ENCODE peak calls at places on chromosomes 5 and 9, in eight cellular contexts. X, Y, E, V, H, L, N and W are unnamed samples.

GRCh38 chr9:130897848-130898551 is 1.4 kb upstream of the QRFP start:
- DNase-seq in X (no peak), Y (no peak), E (no peak), V (no peak), H (no peak), L (no peak), N (no peak), W (no peak)

GRCh38 chr9:76717611-76718010 is 46.6 kb upstream of the PCA3 start:
- DNase-seq in X (peak), Y (no peak), E (no peak), V (no peak), H (no peak), L (no peak), N (peak), W (no peak)

GRCh38 chr5:16791036-16791705 is 144.9 kb downstream of the MYO10 start:
- DNase-seq in X (peak), Y (no peak), E (no peak), V (peak), H (no peak), L (no peak), N (peak), W (no peak)

GRCh38 chr9:107807183-107807582 is 317.6 kb upstream of the KLF4 start:
- DNase-seq in X (peak), Y (no peak), E (no peak), V (peak), H (no peak), L (no peak), N (no peak), W (no peak)

GRCh38 chr9:121156263-121156731 is 45.4 kb downstream of the RAB14 start:
- DNase-seq in X (peak), Y (no peak), E (no peak), V (no peak), H (no peak), L (no peak), N (peak), W (peak)

GRCh38 chr5:135105105-135105484 is 71.1 kb upstream of the PITX1 start:
- DNase-seq in X (no peak), Y (no peak), E (no peak), V (no peak), H (no peak), L (no peak), N (no peak), W (peak)

GRCh38 chr9:127637322-127637847 is 25.3 kb downstream of the STXBP1 start:
- DNase-seq in X (peak), Y (no peak), E (no peak), V (peak), H (no peak), L (peak), N (peak), W (no peak)

GRCh38 chr9:37953775-37954437 is 50.0 kb upstream of the SLC25A51 start:
- DNase-seq in X (peak), Y (no peak), E (no peak), V (peak), H (no peak), L (peak), N (peak), W (no peak)

GRCh38 chr5:14686517-14686916 is 22.0 kb downstream of the OTULIN start:
- DNase-seq in X (no peak), Y (no peak), E (no peak), V (no peak), H (no peak), L (no peak), N (no peak), W (no peak)

GRCh38 chr5:103523319-103523718 is 39.3 kb downstream of the NUDT12 start:
- DNase-seq in X (no peak), Y (no peak), E (no peak), V (peak), H (no peak), L (no peak), N (no peak), W (no peak)

GRCh38 chr5:139108056-139108811 is 89.9 kb downstream of the SIL1 start:
- DNase-seq in X (peak), Y (no peak), E (peak), V (no peak), H (no peak), L (no peak), N (no peak), W (no peak)

GRCh38 chr5:142360607-142361120 is 35.8 kb upstream of the SPRY4 start:
- DNase-seq in X (peak), Y (peak), E (no peak), V (peak), H (no peak), L (no peak), N (peak), W (no peak)

GRCh38 chr5:154087260-154087659 is 48.5 kb downstream of the MFAP3 start:
- DNase-seq in X (no peak), Y (no peak), E (no peak), V (no peak), H (no peak), L (no peak), N (no peak), W (no peak)

GRCh38 chr5:149611327-149611726 is 30.0 kb downstream of the ARHGEF37 start:
- DNase-seq in X (peak), Y (no peak), E (no peak), V (no peak), H (no peak), L (peak), N (no peak), W (no peak)

DNA sequence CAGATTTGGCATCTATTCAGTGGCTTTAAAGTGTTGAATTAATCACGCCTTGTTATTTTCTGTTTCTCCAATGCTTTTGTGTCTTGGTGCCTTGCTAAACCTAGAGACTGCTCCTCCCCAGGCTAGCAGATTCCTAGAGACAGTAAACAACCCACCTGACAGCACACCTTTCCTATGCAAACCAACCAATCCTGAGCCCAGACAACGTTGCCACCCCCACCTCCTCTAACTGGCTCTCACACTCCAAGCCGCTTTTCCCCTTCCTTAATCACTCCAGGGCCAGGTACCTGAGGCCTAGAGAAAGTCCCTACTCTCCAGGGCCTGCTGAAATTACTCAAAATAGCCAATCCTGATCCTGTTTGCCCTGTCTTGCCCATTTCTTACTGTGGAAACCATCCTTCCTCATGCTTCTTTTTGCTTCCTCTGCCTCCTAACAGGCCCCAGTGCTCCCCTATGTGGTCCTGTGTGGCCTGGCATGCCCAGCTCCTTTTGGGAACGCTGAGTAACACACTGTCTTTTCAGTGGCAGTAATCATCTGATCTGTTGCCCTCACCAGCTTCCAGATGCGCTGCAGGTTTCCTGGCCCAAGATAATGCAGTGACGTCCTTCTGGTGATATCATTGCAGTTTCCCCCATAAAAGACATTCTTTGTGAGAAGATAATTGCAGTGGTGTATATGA is 53.4 kb downstream of the GAS1 start:
- DNase-seq in X (no peak), Y (no peak), E (no peak), V (no peak), H (no peak), L (no peak), N (no peak), W (no peak)
- TF ChIP-seq CTCF in X (no peak), Y (no peak), E (no peak), V (no peak), H (no peak), L (no peak), N (no peak), W (no peak)

GRCh38 chr5:163578652-163579051 is 73.2 kb downstream of the MAT2B start:
- DNase-seq in X (no peak), Y (no peak), E (no peak), V (no peak), H (no peak), L (no peak), N (no peak), W (no peak)
- TF ChIP-seq POLR2A in X (no peak), Y (no peak), E (no peak), V (no peak), H (no peak), L (no peak), N (no peak), W (no peak)

GRCh38 chr9:3648722-3649121 is 122.9 kb upstream of the RFX3 start:
- DNase-seq in X (no peak), Y (no peak), E (no peak), V (no peak), H (no peak), L (no peak), N (no peak), W (no peak)

GRCh38 chr9:3646226-3646625 is 120.4 kb upstream of the RFX3 start:
- DNase-seq in X (no peak), Y (no peak), E (no peak), V (no peak), H (no peak), L (no peak), N (no peak), W (no peak)

GRCh38 chr9:3648266-3648665 is 122.5 kb upstream of the RFX3 start:
- DNase-seq in X (no peak), Y (no peak), E (no peak), V (no peak), H (no peak), L (no peak), N (no peak), W (no peak)

GRCh38 chr9:3647652-3648051 is 121.9 kb upstream of the RFX3 start:
- DNase-seq in X (no peak), Y (no peak), E (no peak), V (no peak), H (no peak), L (no peak), N (peak), W (no peak)

DNA sequence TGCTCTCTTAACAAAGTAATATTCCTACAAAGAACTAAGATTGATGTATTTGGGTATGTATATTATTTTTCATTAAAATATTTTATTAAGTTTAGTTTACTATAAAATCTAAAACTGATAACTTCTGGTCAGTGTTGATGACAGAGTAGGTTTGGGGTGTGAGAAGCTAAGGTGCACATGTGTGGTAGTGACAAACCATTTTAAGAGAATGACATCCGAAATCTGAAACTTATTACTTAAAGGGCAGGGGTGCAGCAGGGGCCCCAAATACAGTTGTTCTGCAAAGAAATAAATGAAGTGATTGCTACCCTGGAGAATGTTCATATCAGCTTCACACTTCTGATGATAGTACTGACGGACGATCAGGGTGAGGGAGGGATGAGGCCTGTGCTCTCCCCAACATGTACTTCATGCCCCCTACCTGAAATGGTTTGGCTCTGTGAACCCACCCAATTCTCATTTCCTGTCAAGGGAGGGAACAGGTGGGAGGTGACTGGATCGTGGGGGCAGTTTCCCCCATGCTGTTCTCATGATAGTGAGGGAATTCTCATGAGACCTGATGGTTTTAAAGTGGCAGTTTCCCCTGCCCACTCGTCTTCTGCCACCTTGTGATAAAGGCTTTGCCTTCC is 125.3 kb upstream of the RFX3 start:
- DNase-seq in X (no peak), Y (no peak), E (no peak), V (no peak), H (no peak), L (no peak), N (no peak), W (no peak)
- TF ChIP-seq CTCF in X (no peak), Y (no peak), E (no peak), V (no peak), H (no peak), L (no peak), N (no peak), W (no peak)

DNA sequence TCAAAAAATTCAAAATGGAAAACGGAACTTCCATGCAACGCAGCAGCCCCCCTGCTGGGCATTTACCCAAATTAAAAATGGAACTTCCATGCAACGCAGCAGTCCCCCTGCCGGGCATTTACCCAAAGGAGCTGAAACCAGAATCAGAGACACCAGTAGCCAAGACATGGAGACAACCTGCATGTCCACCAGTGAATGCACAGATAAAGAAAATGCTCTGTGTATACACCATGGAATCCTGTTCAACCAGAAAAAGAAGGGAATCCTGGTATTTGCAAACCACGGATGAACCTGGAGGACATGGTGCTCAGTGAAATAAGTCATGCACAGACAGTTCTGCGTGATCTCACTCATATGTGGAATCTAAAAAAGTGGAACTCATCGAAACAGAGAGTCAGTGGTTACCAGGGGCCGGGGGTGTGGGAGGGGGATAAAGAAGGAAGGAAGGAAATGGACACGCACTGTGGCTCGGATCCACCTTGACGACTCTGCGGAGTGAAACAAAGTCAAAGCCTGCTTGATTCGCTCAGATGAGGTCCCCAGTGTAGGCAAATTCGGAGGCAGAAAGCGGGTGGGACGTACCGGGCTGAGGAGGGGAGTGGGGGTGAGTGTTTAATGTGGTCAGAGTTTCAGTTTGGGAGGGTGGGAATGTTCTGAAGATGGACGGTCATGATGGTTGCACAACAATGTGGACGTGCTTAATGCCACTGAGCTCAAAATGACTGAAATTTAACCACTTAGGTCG is 40.2 kb upstream of the EXOC3 start:
- DNase-seq in X (peak), Y (no peak), E (no peak), V (no peak), H (no peak), L (no peak), N (no peak), W (no peak)
- TF ChIP-seq POLR2A in X (no peak), Y (no peak), E (no peak), V (no peak), H (no peak), L (no peak), N (no peak), W (no peak)

GRCh38 chr9:8649157-8649556 is 849.6 kb upstream of the DMAC1 start:
- DNase-seq in X (no peak), Y (no peak), E (no peak), V (no peak), H (no peak), L (no peak), N (no peak), W (no peak)
- TF ChIP-seq CTCF in X (no peak), Y (no peak), E (no peak), V (no peak), H (no peak), L (no peak), N (no peak), W (no peak)

GRCh38 chr9:99356512-99356971 is 134.5 kb downstream of the SEC61B start:
- DNase-seq in X (no peak), Y (no peak), E (peak), V (no peak), H (no peak), L (no peak), N (no peak), W (peak)
- TF ChIP-seq POLR2A in X (no peak), Y (no peak), E (no peak), V (no peak), H (no peak), L (no peak), N (no peak), W (no peak)

DNA sequence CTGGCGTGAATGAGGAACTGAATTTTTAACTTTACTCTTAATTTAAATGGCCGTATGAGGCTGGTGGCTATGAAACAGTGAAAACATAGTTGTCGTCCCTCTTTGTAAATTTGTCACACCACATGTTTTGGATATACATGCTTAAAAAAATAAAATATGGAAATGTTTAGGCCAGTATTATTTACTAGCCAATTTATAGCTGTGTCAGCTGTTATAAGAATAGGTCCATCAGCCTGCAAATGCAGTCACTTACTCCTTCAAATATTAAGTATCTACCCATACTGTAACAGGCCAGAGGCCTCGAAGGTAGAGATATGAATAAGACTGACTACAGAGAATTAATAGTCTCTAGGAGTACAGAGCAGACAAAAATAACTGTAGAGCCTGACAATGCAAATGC is 30.0 kb downstream of the NR6A1 start:
- DNase-seq in X (no peak), Y (no peak), E (no peak), V (no peak), H (no peak), L (no peak), N (no peak), W (no peak)
- TF ChIP-seq CTCF in X (no peak), Y (no peak), E (no peak), V (no peak), H (no peak), L (no peak), N (no peak), W (no peak)

DNA sequence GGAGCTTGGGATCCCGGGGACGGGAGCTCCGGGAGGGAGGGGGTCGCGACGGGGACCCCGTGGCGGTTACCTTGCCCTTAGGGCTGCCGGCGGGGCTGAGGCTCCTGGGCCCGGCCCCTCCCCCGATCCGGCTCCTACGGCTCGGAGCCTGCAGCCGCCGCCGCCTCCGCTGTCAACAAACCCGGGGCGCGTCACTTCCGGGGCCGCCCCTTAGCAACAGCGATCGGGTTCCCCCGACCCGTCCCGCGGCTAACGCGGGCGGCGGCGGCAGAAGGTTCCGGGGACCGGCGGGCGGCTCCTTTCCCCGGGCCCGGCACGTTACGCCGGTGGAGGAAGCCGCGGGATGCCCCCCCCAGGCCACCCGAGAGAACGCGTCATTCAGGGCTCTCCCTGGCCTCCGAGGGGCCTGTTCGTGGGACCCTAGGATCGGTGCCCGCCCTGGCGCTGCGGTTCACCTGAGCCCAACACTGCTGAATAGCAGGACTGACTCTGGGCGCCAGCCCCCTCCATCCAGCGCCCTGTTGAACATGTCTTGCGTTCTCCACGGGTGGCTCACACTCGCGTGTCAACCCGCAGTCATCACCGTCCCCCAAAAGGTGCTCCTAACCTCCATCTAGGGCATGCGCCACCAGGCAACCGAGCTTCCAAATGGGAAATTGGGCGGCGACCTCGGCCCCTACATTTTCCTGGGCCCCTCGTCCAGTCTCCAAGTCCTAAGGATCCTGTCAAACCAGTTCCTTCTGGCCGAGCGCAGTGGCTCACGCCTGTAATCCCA is at the start of gene ZER1:
- DNase-seq in X (peak), Y (peak), E (peak), V (peak), H (peak), L (peak), N (peak), W (peak)
- TF ChIP-seq POLR2A in X (peak), Y (no peak), E (no peak), V (peak), H (peak), L (peak), N (peak), W (no peak)

GRCh38 chr9:124394596-124394995 is 20.6 kb downstream of the PSMB7 start:
- DNase-seq in X (no peak), Y (no peak), E (no peak), V (no peak), H (no peak), L (no peak), N (no peak), W (no peak)
- TF ChIP-seq CTCF in X (peak), Y (no peak), E (no peak), V (peak), H (no peak), L (no peak), N (no peak), W (no peak)

DNA sequence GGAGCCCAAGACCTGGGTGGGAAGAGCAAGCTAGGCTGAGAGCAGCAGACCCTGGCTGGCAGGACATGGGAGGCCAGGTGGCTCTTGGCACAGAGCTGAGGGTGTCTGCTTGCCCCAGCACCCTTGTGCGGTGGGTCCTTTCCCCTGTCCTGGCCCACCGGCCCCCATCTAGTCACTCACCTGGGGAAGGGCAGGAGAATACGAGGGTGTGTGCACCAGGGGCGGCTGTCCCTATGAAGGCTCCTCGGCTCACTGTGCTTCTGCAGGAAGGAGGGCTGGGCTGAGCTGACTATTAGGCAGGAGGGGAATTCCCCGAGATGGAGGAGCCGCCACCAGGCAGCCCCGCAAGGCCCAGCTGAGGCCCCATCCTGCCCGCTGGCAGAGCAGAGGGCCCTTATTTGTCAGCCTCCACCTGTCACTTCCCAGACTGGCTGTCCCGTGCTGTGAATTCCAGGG is 6.1 kb upstream of the TNIP1 start:
- DNase-seq in X (peak), Y (peak), E (no peak), V (no peak), H (no peak), L (no peak), N (no peak), W (no peak)
- TF ChIP-seq POLR2A in X (no peak), Y (no peak), E (no peak), V (no peak), H (no peak), L (no peak), N (no peak), W (no peak)